ENCODE peak calls at places on chromosomes 13 and 19, in nine cellular contexts. D is AG09309, W is fibroblast of pulmonary artery, A is astrocyte of the spinal cord, J is fibroblast of lung, M is transverse colon, X is epithelial cell of esophagus, C is neural progenitor cell, L is foreskin fibroblast. O is an unnamed sample.

GRCh38 chr19:8387688-8388611 is 2.2 kb upstream of the RAB11B start:
- DNase-seq in A (no peak), C (no peak), M (no peak), W (no peak), D (no peak), L (no peak), J (no peak), X (no peak), O (no peak)

GRCh38 chr13:27001705-27002104 is 169.9 kb downstream of the USP12 start:
- DNase-seq in J (no peak), A (no peak), D (no peak), L (no peak), X (no peak), W (no peak), C (no peak), M (peak), O (no peak)

GRCh38 chr13:113887700-113888201 is 23.9 kb upstream of the GAS6 start:
- DNase-seq in C (no peak), X (no peak), L (no peak), W (no peak), A (peak), M (no peak), J (peak), D (no peak), O (peak)

GRCh38 chr13:99854376-99854775 is 117.2 kb downstream of the ZIC5 start:
- DNase-seq in D (no peak), J (no peak), W (no peak), L (no peak), X (no peak), A (no peak), M (no peak), C (no peak), O (no peak)

GRCh38 chr19:2015611-2015950 is at the start of gene BTBD2:
- DNase-seq in X (peak), D (peak), C (no peak), J (peak), A (peak), M (peak), W (peak), L (peak), O (peak)

GRCh38 chr13:109803822-109804221 is 17.4 kb upstream of the IRS2 start:
- DNase-seq in W (no peak), J (no peak), C (no peak), A (no peak), D (no peak), M (no peak), L (no peak), X (no peak), O (no peak)

GRCh38 chr19:16160943-16161560 is 12.3 kb downstream of the CIB3 start:
- DNase-seq in C (no peak), X (peak), D (peak), A (peak), J (peak), M (peak), L (peak), W (peak), O (peak)

GRCh38 chr13:113483504-113484287 is 6.8 kb downstream of the DCUN1D2 start:
- DNase-seq in D (no peak), C (peak), X (no peak), W (no peak), J (no peak), A (no peak), L (no peak), M (no peak), O (no peak)

GRCh38 chr19:56141416-56141992 is 417 bp downstream of the ZNF444 start:
- DNase-seq in C (peak), D (no peak), L (peak), M (peak), X (no peak), J (no peak), A (no peak), W (no peak), O (no peak)

GRCh38 chr19:38667552-38668205 is 20.2 kb downstream of the ACTN4 start:
- DNase-seq in M (no peak), W (no peak), A (peak), X (peak), L (peak), J (peak), C (no peak), D (no peak), O (peak)

GRCh38 chr13:95793018-95793555 is 116.1 kb downstream of the DNAJC3 start:
- DNase-seq in C (no peak), X (peak), M (no peak), L (no peak), D (no peak), J (peak), A (no peak), W (no peak), O (no peak)

GRCh38 chr13:111326621-111326965 is 6.2 kb downstream of the TEX29 start:
- DNase-seq in D (no peak), A (no peak), X (no peak), M (no peak), J (no peak), C (no peak), W (no peak), L (no peak), O (no peak)

GRCh38 chr13:102597029-102598015 is 536 bp downstream of the TPP2 start:
- DNase-seq in W (peak), L (peak), A (peak), M (peak), J (peak), X (peak), C (peak), D (no peak), O (peak)

GRCh38 chr13:105918842-105919741 is 616.4 kb downstream of the EFNB2 start:
- DNase-seq in D (no peak), L (peak), A (peak), X (peak), W (peak), J (peak), C (no peak), M (peak), O (peak)

GRCh38 chr13:109816979-109817275 is 30.5 kb upstream of the IRS2 start:
- DNase-seq in A (peak), M (no peak), W (no peak), L (peak), D (no peak), C (no peak), J (peak), X (no peak), O (no peak)

GRCh38 chr19:51144482-51145045 is 2.5 kb downstream of the SIGLEC7 start:
- DNase-seq in J (no peak), X (no peak), A (no peak), L (no peak), W (no peak), M (no peak), C (no peak), D (no peak), O (no peak)

GRCh38 chr13:77584111-77584510 is 48.6 kb downstream of the SCEL start:
- DNase-seq in X (peak), L (no peak), J (peak), C (no peak), W (no peak), D (no peak), M (no peak), A (peak), O (no peak)

GRCh38 chr13:36551445-36551844 is 119.2 kb downstream of the CCNA1 start:
- DNase-seq in D (no peak), L (no peak), W (no peak), A (no peak), C (no peak), M (no peak), J (no peak), X (no peak), O (no peak)

GRCh38 chr13:89695343-89696257 is 1651.9 kb upstream of the MIR17HG start:
- DNase-seq in X (peak), L (no peak), J (peak), M (peak), C (peak), W (peak), A (peak), D (no peak), O (no peak)

GRCh38 chr13:33153421-33154381 is 131.9 kb downstream of the STARD13 start:
- DNase-seq in W (peak), A (peak), M (peak), C (peak), J (peak), L (peak), X (peak), D (no peak), O (peak)

GRCh38 chr13:51818771-51819511 is 15.0 kb upstream of the DHRS12 start:
- DNase-seq in W (peak), D (peak), A (no peak), J (peak), L (peak), C (no peak), X (no peak), M (no peak), O (no peak)

GRCh38 chr19:53808710-53809125 is 15.4 kb downstream of the NLRP12 start:
- DNase-seq in W (peak), C (peak), M (no peak), A (peak), D (no peak), X (peak), J (peak), L (peak), O (peak)

GRCh38 chr19:39363909-39364457 is 21.8 kb downstream of the SAMD4B start:
- DNase-seq in A (peak), W (no peak), L (peak), J (no peak), X (no peak), D (no peak), M (no peak), C (no peak), O (peak)

GRCh38 chr19:383922-384800 is 24.8 kb downstream of the C2CD4C start:
- DNase-seq in W (peak), A (no peak), X (no peak), L (no peak), C (peak), J (no peak), D (no peak), M (no peak), O (peak)

GRCh38 chr19:652467-653389 is 10.3 kb downstream of the RNF126 start:
- DNase-seq in L (no peak), C (no peak), A (no peak), J (no peak), D (no peak), M (no peak), X (no peak), W (no peak), O (no peak)

GRCh38 chr13:112806761-112807652 is 117.2 kb downstream of the ATP11A start:
- DNase-seq in X (no peak), M (no peak), J (peak), L (no peak), A (no peak), W (no peak), D (no peak), C (no peak), O (no peak)

GRCh38 chr13:102682727-102683126 is 12.1 kb downstream of the METTL21C start:
- DNase-seq in X (no peak), J (no peak), A (no peak), C (no peak), L (no peak), D (no peak), M (no peak), W (no peak), O (no peak)

GRCh38 chr13:54536112-54536511 is 1507.5 kb downstream of the OLFM4 start:
- DNase-seq in D (no peak), W (no peak), A (no peak), C (peak), X (peak), J (no peak), M (no peak), L (no peak), O (no peak)

GRCh38 chr13:39317284-39317683 is 279.0 kb downstream of the NHLRC3 start:
- DNase-seq in W (peak), J (peak), D (no peak), L (peak), C (no peak), M (peak), A (peak), X (peak), O (peak)

GRCh38 chr13:89721216-89721615 is 1626.3 kb upstream of the MIR17HG start:
- DNase-seq in J (no peak), W (no peak), D (no peak), L (no peak), A (no peak), C (no peak), X (no peak), M (no peak), O (no peak)

GRCh38 chr13:45662122-45662521 is 40.0 kb upstream of the CBY2 start:
- DNase-seq in D (no peak), J (peak), X (no peak), W (no peak), C (no peak), A (no peak), L (peak), M (no peak), O (no peak)

GRCh38 chr13:28717170-28717569 is 1.6 kb downstream of the SLC46A3 start:
- DNase-seq in W (no peak), D (no peak), M (no peak), A (no peak), L (no peak), J (no peak), X (peak), C (no peak), O (peak)

GRCh38 chr13:109616021-109616420 is 170.4 kb downstream of the IRS2 start:
- DNase-seq in C (no peak), A (no peak), M (no peak), W (no peak), J (no peak), X (no peak), L (no peak), D (no peak), O (peak)

GRCh38 chr19:3601021-3601420 is 5.7 kb downstream of the TBXA2R start:
- DNase-seq in L (no peak), X (no peak), M (no peak), J (no peak), C (no peak), A (no peak), W (no peak), D (no peak), O (no peak)

GRCh38 chr19:3603121-3603841 is 3.4 kb downstream of the TBXA2R start:
- DNase-seq in X (no peak), M (no peak), J (no peak), W (no peak), L (no peak), A (no peak), D (no peak), C (no peak), O (no peak)

GRCh38 chr19:3604227-3604986 is 2.3 kb downstream of the TBXA2R start:
- DNase-seq in W (no peak), M (no peak), X (no peak), A (no peak), L (no peak), D (no peak), C (no peak), J (no peak), O (no peak)

GRCh38 chr19:3595521-3596061 is 10.3 kb downstream of the GIPC3 start:
- DNase-seq in C (no peak), X (no peak), W (no peak), D (no peak), A (no peak), L (no peak), J (no peak), M (no peak), O (no peak)

GRCh38 chr19:3599776-3600183 is 6.9 kb downstream of the TBXA2R start:
- DNase-seq in X (no peak), M (no peak), J (no peak), W (no peak), A (no peak), D (no peak), L (no peak), C (peak), O (no peak)
- TF ChIP-seq CTCF in X (no peak), M (no peak), J (no peak), W (peak), A (peak), D (no peak), L (no peak), C (peak), O (no peak)

GRCh38 chr19:49428547-49429451 is 3.6 kb downstream of the GFY start:
- DNase-seq in M (no peak), A (no peak), D (no peak), L (no peak), C (peak), W (no peak), X (no peak), J (no peak), O (no peak)

GRCh38 chr19:49425922-49426592 is 869 bp downstream of the GFY start:
- DNase-seq in D (no peak), L (no peak), X (no peak), C (peak), W (no peak), M (no peak), J (no peak), A (no peak), O (no peak)

GRCh38 chr19:49430172-49430677 is 5.0 kb downstream of the GFY start:
- DNase-seq in L (no peak), D (no peak), C (no peak), J (no peak), X (no peak), M (no peak), A (no peak), W (no peak), O (no peak)

GRCh38 chr19:49427339-49427738 is 2.2 kb downstream of the GFY start:
- DNase-seq in A (no peak), M (no peak), C (no peak), X (no peak), J (no peak), L (no peak), D (no peak), W (no peak), O (no peak)

DNA sequence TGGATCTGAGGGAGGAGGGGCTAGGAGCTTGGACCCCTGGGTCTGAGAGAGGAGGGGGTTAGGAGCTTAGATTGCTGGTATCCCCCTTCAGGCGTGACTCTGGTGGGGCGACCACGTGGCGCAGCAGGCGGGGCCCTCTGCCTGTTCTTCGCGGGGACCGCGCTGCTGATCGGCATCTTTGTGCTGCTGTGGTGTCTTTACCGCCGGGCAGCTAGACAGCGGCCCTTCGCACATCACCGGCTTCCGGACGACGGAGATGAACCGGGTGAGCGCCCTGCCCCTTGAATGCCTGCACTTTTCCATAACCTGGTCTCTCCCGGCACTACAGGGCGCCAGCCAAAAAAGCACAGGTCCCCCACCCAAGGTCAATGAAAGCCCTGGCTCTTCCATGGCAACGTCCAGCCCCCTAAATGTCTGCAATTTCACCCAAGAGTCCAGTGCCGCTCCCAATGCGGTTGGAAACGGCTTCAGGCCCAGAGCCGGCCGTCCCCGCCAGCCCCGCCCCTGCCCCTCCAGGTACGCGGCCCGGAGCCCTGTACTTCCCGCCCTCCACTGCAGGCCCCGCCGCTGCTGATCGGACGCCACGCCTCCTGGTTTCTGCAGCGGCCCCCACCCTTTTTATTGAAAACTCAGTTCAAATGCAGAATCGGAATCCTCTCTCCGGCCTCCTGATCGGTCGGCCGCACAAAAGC is 2.8 kb downstream of the GFY start:
- DNase-seq in C (peak), L (peak), J (no peak), W (no peak), D (no peak), A (no peak), M (no peak), X (no peak), O (no peak)
- H3K4me3 ChIP-seq in C (peak), L (no peak), J (no peak), W (no peak), D (no peak), A (no peak), M (peak), X (no peak), O (no peak)

GRCh38 chr13:30892966-30893365 is 13.1 kb upstream of the MEDAG start:
- DNase-seq in X (peak), C (peak), W (peak), J (peak), D (no peak), L (peak), A (no peak), M (no peak), O (peak)
- TF ChIP-seq CTCF in X (peak), C (peak), W (peak), J (peak), D (peak), L (peak), A (peak), M (peak), O (peak)

GRCh38 chr19:44258835-44259413 is 762 bp upstream of the ZNF233 start:
- DNase-seq in C (no peak), J (no peak), A (no peak), D (no peak), W (no peak), M (no peak), L (no peak), X (no peak), O (no peak)
- H3K4me3 ChIP-seq in C (no peak), J (peak), A (no peak), D (no peak), W (no peak), M (no peak), L (no peak), X (no peak), O (no peak)

DNA sequence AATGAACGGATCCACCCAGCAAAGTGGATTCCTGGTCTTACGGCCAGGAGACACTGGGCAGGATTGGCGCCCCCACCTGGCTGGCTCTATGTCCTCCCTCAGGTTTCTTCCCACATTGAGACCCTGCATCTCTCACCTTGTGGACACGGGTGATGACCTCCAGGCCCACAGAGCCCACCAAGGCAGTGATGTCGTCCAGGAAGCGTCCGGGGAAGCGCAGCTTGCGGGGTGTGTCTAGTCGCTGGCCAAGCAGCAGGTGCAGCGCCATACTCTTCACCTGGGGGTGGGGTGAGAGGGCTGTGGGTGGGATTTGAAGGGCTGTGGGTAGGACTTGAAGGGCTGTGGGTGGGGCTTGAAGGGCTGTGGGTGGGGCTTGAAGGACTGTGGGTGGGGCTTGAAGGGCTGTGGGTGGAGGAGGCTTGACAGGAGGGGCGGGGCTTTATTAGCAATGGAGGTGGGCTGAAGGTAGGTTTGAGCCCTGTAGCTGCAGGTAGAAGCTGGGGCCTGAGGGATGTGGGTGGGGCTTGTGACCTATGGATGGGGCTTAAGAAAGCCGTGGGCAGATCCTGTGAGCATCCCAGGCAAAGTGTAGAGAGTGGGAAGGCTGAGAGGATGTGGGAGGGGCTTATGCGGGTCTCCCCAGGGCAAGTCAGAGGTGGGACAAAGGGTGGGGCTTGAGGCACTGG is 12.1 kb upstream of the ANGPTL8 start:
- DNase-seq in C (peak), J (no peak), A (no peak), M (no peak), X (peak), L (no peak), W (no peak), D (no peak), O (no peak)
- TF ChIP-seq CTCF in C (peak), J (no peak), A (no peak), M (no peak), X (peak), L (no peak), W (no peak), D (no peak), O (peak)

GRCh38 chr19:49362048-49362925 is at the start of gene TEAD2:
- DNase-seq in L (peak), J (peak), W (peak), X (peak), C (peak), D (no peak), A (peak), M (peak), O (peak)

GRCh38 chr19:49363265-49364082 is at the start of gene DKKL1:
- DNase-seq in L (peak), W (peak), M (peak), A (peak), D (peak), X (peak), C (peak), J (peak), O (peak)

GRCh38 chr19:49366110-49366509 is 2.4 kb downstream of the DKKL1 start:
- DNase-seq in J (no peak), D (no peak), W (no peak), X (no peak), L (no peak), M (no peak), A (no peak), C (no peak), O (no peak)

GRCh38 chr19:49362926-49363264 is 679 bp upstream of the TEAD2 start:
- DNase-seq in W (peak), J (peak), X (no peak), D (no peak), C (no peak), L (no peak), M (peak), A (no peak), O (peak)

GRCh38 chr19:49364083-49364687 is 508 bp downstream of the DKKL1 start:
- DNase-seq in J (no peak), C (no peak), L (no peak), D (no peak), W (no peak), M (no peak), X (no peak), A (no peak), O (no peak)
- H3K4me3 ChIP-seq in J (peak), C (peak), L (peak), D (peak), W (peak), M (peak), X (peak), A (peak), O (peak)

O was measured in fibroblast of villous mesenchyme.